ENCODE peak calls at places on chromosomes 7 and 10, in six cellular contexts. P is CD8-positive, alpha-beta T cell; S is HCT116; O is coronary artery; D is neural crest cell; R is ascending aorta. I is an unnamed sample.
A peak's percentile ranks its signal among the peaks of the same experiment; 100 is the strongest.

GRCh38 chr7:108455524-108455832 is 758 bp downstream of the NRCAM start:
- DNase-seq in O (no peak), S (no peak), R (no peak), P (peak; percentile 15), D (no peak), I (no peak)

GRCh38 chr10:80718024-80718423 is 180.3 kb downstream of the SH2D4B start:
- DNase-seq in O (no peak), D (no peak), R (no peak), P (no peak), S (no peak), I (no peak)

GRCh38 chr10:58696736-58697135 is 184.1 kb downstream of the BICC1 start:
- DNase-seq in S (no peak), O (no peak), D (no peak), R (no peak), P (no peak), I (no peak)

GRCh38 chr10:126565456-126565855 is 105.0 kb downstream of the C10orf90 start:
- DNase-seq in S (no peak), P (no peak), O (no peak), D (no peak), R (no peak), I (no peak)

GRCh38 chr10:114967071-114967470 is 29.1 kb downstream of the TRUB1 start:
- DNase-seq in R (no peak), O (no peak), D (no peak), S (no peak), P (no peak), I (no peak)

GRCh38 chr10:79182763-79183467 is 114.1 kb downstream of the ZMIZ1 start:
- DNase-seq in P (no peak), O (no peak), R (no peak), S (no peak), D (no peak), I (no peak)

GRCh38 chr7:126483972-126484371 is 768.8 kb downstream of the GRM8 start:
- DNase-seq in P (no peak), O (no peak), R (no peak), D (no peak), S (no peak), I (no peak)

GRCh38 chr10:47256753-47257336 is 43.2 kb upstream of the GDF10 start:
- DNase-seq in S (no peak), O (no peak), D (no peak), R (no peak), P (no peak), I (no peak)

GRCh38 chr7:144515430-144515829 is 111.9 kb upstream of the NOBOX start:
- DNase-seq in D (no peak), P (no peak), R (no peak), O (no peak), S (no peak), I (no peak)

GRCh38 chr7:102082693-102083385 is 203.8 kb upstream of the SH2B2 start:
- DNase-seq in P (no peak), S (no peak), R (no peak), O (no peak), D (no peak), I (no peak)

GRCh38 chr10:98378722-98379121 is 36.3 kb downstream of the PYROXD2 start:
- DNase-seq in R (no peak), S (no peak), O (no peak), P (no peak), D (no peak), I (no peak)

GRCh38 chr10:24310104-24310503 is 101.2 kb downstream of the KIAA1217 start:
- DNase-seq in O (no peak), P (no peak), S (no peak), R (no peak), D (no peak), I (no peak)
- TF ChIP-seq CTCF in O (no peak), P (no peak), S (no peak), R (no peak), D (no peak), I (peak; percentile 15)

DNA sequence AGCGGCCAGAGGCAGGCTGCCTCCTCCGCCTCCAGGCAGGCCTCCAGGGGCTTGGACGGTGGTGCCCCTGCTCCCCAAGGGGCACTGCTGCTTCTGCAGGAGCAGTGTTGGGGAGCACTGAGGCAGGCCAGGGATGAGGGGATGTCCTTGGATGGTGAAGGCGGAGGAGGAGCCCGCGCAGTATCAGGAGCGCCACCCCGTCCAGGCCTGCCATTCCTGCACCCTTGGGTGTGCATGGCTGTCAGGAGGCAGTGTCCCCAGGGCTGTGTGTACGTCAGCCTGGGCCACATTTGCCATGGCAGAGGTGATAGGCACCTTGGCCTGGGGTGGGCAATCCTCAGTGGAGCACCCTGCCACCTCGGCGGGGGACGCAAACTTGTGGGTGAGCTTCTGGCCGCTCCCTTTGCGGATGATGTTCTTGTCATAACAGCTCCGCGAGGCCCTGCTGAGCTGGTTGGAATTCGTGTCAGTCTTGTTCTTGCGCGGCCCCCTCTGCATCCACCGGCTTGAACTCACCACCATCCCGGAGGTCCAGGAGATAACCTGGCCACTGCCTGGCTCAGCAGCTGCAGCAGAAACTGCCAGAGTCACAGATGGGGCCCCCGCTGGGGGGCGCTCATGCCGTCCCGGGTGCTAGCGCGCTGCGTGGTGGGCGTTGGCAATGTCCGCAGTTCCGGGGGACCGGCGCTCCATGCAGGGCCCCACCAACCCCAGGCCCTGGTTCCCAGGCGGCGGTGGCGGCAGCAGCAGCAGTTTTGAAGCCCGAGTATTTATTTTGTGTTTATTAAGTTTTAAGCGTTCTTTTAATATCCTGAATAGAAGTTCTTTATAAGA is 182.3 kb upstream of the ADCY1 start:
- DNase-seq in S (no peak), D (no peak), O (no peak), P (no peak), R (no peak), I (no peak)
- TF ChIP-seq CTCF in S (no peak), D (no peak), O (no peak), P (no peak), R (no peak), I (peak; percentile 8)

GRCh38 chr10:37263304-37263703 is 137.9 kb downstream of the ANKRD30A start:
- DNase-seq in D (no peak), P (no peak), R (no peak), S (no peak), O (no peak), I (no peak)
- TF ChIP-seq CTCF in D (no peak), P (no peak), R (no peak), S (no peak), O (no peak), I (peak; percentile 33)

DNA sequence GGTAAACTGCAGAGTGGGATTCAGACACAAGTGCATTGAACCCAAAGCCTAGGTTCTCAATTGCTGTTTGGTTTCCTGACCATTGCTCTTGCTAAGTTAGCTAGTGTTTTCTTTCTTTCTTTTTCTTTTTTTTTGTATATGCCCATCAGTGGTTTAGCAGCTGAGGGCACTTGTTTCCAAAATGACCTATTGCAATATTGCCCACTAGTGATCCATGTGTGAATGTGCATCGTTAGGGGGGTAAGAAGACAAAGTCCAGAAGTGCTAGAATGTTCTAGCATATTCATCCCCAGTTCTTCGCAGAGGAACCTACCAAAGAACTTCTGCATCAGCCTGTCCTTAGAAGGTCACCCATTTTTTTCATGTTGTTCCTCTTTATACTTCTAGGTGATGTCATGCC is 252.8 kb upstream of the GPR26 start:
- DNase-seq in P (no peak), O (no peak), R (no peak), D (no peak), S (no peak), I (no peak)
- TF ChIP-seq CTCF in P (no peak), O (no peak), R (no peak), D (no peak), S (peak; percentile 17), I (no peak)

DNA sequence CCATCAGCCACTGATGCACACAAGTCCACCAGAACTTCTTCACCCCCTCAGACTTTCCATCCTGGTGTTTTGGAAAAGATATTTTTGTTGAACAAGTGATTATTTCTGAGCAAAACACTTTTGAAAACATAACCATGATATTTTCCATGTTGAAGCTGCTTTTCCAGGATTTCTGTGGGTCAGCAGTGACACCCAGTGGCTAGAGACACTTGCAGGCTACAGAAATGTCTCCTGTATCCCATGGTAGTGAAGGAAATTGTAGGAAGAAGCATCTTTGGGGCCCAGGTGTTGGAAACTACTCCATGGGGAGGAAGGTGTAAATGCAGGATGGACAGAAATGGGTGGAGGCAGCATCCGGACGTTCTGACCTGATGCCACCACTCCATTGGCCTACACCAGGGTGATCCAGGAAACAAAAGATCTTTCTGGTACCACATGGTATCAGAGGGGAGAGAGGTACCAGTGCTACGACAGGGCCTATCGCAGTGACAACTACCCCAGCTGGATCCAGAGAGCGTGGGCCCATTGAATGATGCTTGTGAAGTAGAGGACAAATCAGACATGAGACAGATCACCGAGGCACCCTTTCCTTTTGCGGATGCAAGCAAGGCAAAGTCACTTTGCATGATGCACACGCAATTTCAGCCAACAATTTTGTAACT is 111.7 kb upstream of the COBL start:
- DNase-seq in R (no peak), S (peak; percentile 19), O (no peak), D (no peak), P (no peak), I (no peak)
- TF ChIP-seq CTCF in R (no peak), S (peak; percentile 64), O (no peak), D (peak; percentile 68), P (no peak), I (peak; percentile 64)

GRCh38 chr7:151347200-151347599 is 5.6 kb downstream of the NUB1 start:
- DNase-seq in S (no peak), R (no peak), O (no peak), P (no peak), D (no peak), I (no peak)

GRCh38 chr7:151348970-151349369 is 7.4 kb downstream of the NUB1 start:
- DNase-seq in R (no peak), D (no peak), O (no peak), S (no peak), P (no peak), I (no peak)

GRCh38 chr7:151343516-151343915 is 1.9 kb downstream of the NUB1 start:
- DNase-seq in D (no peak), O (no peak), R (no peak), P (no peak), S (no peak), I (no peak)

GRCh38 chr7:151345576-151345975 is 4.0 kb downstream of the NUB1 start:
- DNase-seq in P (no peak), D (no peak), S (no peak), R (no peak), O (no peak), I (no peak)

GRCh38 chr7:151346180-151346769 is 4.7 kb downstream of the NUB1 start:
- DNase-seq in D (no peak), S (no peak), R (no peak), P (no peak), O (no peak), I (no peak)
- TF ChIP-seq CTCF in D (no peak), S (no peak), R (no peak), P (no peak), O (no peak), I (no peak)

GRCh38 chr7:103594186-103594585 is 148.2 kb upstream of the SLC26A5 start:
- DNase-seq in O (no peak), S (no peak), D (no peak), P (no peak), R (no peak), I (no peak)

GRCh38 chr7:103597606-103598005 is 151.6 kb upstream of the SLC26A5 start:
- DNase-seq in P (no peak), S (no peak), R (no peak), D (no peak), O (no peak), I (no peak)

GRCh38 chr7:103592844-103593243 is 146.8 kb upstream of the SLC26A5 start:
- DNase-seq in D (no peak), P (no peak), S (no peak), R (no peak), O (no peak), I (no peak)

GRCh38 chr7:103593691-103594090 is 147.7 kb upstream of the SLC26A5 start:
- DNase-seq in D (no peak), R (no peak), O (no peak), P (no peak), S (no peak), I (no peak)

GRCh38 chr7:103592187-103592586 is 146.2 kb upstream of the SLC26A5 start:
- DNase-seq in S (no peak), R (no peak), P (no peak), D (no peak), O (no peak), I (no peak)
- TF ChIP-seq CTCF in S (no peak), R (no peak), P (no peak), D (no peak), O (no peak), I (no peak)